ENCODE peak calls at places on chromosomes 2 and 18, in five cellular contexts. F is osteoblast, S is neural progenitor cell, A is ascending aorta, R is IMR-90. J is an unnamed sample.

GRCh38 chr2:33273479-33273878 is 203.0 kb upstream of the RASGRP3 start:
- DNase-seq in F (no peak), A (no peak), S (no peak), R (no peak), J (no peak)

GRCh38 chr2:11388262-11389047 is 44.0 kb upstream of the ROCK2 start:
- DNase-seq in R (no peak), A (no peak), F (no peak), S (no peak), J (no peak)

GRCh38 chr18:11040823-11041712 is 108.3 kb downstream of the PIEZO2 start:
- DNase-seq in R (peak), A (no peak), S (peak), F (no peak), J (no peak)

GRCh38 chr2:19868705-19869550 is 32.9 kb downstream of the TTC32 start:
- DNase-seq in R (no peak), A (peak), S (peak), F (no peak), J (no peak)

GRCh38 chr2:10487144-10488104 is 39.3 kb upstream of the ODC1 start:
- DNase-seq in A (peak), F (no peak), S (no peak), R (no peak), J (no peak)

GRCh38 chr2:197210450-197210849 is 100.1 kb downstream of the ANKRD44 start:
- DNase-seq in R (no peak), F (no peak), S (no peak), A (no peak), J (no peak)

GRCh38 chr18:57891707-57892391 is 88.7 kb upstream of the ATP8B1 start:
- DNase-seq in R (no peak), F (no peak), A (no peak), S (no peak), J (no peak)

GRCh38 chr2:36356990-36357505 is 1.5 kb downstream of the CRIM1 start:
- DNase-seq in F (no peak), S (peak), A (peak), R (peak), J (no peak)

GRCh38 chr18:5967666-5968065 is 72.3 kb upstream of the TMEM200C start:
- DNase-seq in A (no peak), F (no peak), S (no peak), R (no peak), J (no peak)

GRCh38 chr2:233692648-233693047 is at the start of gene UGT1A6:
- DNase-seq in F (no peak), S (no peak), A (no peak), R (no peak), J (no peak)

GRCh38 chr2:71926860-71927756 is 220.6 kb downstream of the CYP26B1 start:
- DNase-seq in S (no peak), A (peak), R (no peak), F (peak), J (no peak)

GRCh38 chr2:162123806-162124758 is 28.0 kb downstream of the GCG start:
- DNase-seq in S (peak), R (peak), F (no peak), A (no peak), J (no peak)

GRCh38 chr2:46922049-46922448 is 6.4 kb upstream of the MCFD2 start:
- DNase-seq in A (no peak), S (no peak), R (peak), F (peak), J (no peak)

GRCh38 chr2:178304262-178304661 is 110.0 kb downstream of the OSBPL6 start:
- DNase-seq in R (no peak), F (no peak), A (no peak), S (no peak), J (no peak)

DNA sequence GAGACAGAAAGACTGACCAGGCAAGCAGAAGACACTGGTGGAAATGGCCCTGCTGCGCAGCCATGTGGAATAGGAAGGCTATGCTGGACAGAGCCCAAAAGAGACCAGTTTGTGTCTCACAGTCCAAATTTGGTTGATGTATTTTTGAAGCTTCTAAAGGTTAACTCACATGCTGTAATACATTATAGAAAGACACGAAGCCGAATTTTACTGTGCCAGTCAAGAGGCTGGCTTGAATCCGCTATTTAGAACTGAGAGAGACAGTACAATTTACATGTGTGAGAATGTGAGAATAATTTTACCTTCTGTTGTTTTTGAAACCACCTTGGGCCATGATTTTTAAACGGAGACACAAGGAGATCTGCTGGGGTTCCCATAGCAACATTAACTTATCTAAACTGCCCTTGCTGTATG is 113.6 kb downstream of the METTL8 start:
- DNase-seq in R (no peak), F (no peak), S (no peak), A (no peak), J (no peak)
- H3K27ac ChIP-seq in R (no peak), F (no peak), S (no peak), A (no peak), J (peak)

GRCh38 chr2:240586198-240586918 is at the start of gene CAPN10:
- DNase-seq in F (peak), A (peak), R (peak), S (peak), J (peak)
- H3K27ac ChIP-seq in F (peak), A (peak), R (peak), S (no peak), J (peak)

DNA sequence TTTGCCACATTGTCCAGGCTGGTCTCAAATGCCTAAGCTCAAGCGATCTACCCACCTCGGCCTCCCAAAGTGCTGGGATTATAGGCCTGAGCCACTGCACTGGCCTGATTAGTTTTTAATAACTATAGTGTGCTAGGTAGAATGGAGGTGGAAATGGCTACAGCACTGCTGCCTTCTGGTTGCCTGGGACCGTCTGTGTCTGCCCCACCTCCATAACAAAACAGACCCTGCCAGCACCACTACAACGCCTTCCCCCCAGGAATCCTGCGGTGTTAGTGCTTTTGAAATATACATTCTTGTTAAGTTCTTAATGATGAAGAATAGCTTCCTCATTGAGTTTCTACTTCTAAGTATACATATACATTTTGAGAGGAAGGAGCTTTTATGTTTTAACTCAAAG is 148.2 kb upstream of the ITGA6 start:
- DNase-seq in A (no peak), R (no peak), F (no peak), S (no peak), J (no peak)
- H3K27ac ChIP-seq in A (no peak), R (no peak), F (no peak), S (no peak), J (no peak)

GRCh38 chr2:208015475-208015874 is 9.9 kb downstream of the PLEKHM3 start:
- DNase-seq in S (no peak), A (no peak), F (no peak), R (no peak), J (no peak)
- H3K27ac ChIP-seq in S (no peak), A (no peak), F (no peak), R (no peak), J (no peak)

GRCh38 chr2:37575780-37576179 is 95.7 kb downstream of the CDC42EP3 start:
- DNase-seq in S (no peak), F (no peak), A (no peak), R (no peak), J (no peak)

GRCh38 chr2:37573406-37573805 is 98.0 kb downstream of the CDC42EP3 start:
- DNase-seq in R (peak), S (no peak), A (no peak), F (peak), J (no peak)

GRCh38 chr2:37571571-37572136 is 99.8 kb downstream of the CDC42EP3 start:
- DNase-seq in S (no peak), F (no peak), A (no peak), R (no peak), J (no peak)

GRCh38 chr2:37576831-37577230 is 94.6 kb downstream of the CDC42EP3 start:
- DNase-seq in F (no peak), S (no peak), A (no peak), R (peak), J (no peak)

GRCh38 chr2:37573818-37574388 is 97.5 kb downstream of the CDC42EP3 start:
- DNase-seq in S (no peak), A (no peak), F (no peak), R (peak), J (no peak)
- H3K27ac ChIP-seq in S (no peak), A (no peak), F (peak), R (peak), J (no peak)

GRCh38 chr2:217832115-217832514 is 170.7 kb downstream of the TNS1 start:
- DNase-seq in S (no peak), R (no peak), A (no peak), F (peak), J (no peak)

GRCh38 chr2:217830061-217830460 is 172.7 kb downstream of the TNS1 start:
- DNase-seq in F (peak), A (no peak), S (no peak), R (no peak), J (no peak)

GRCh38 chr2:217831306-217831705 is 171.5 kb downstream of the TNS1 start:
- DNase-seq in A (no peak), S (no peak), F (no peak), R (no peak), J (no peak)

GRCh38 chr2:217829420-217829819 is 173.4 kb downstream of the TNS1 start:
- DNase-seq in F (peak), R (no peak), A (no peak), S (no peak), J (no peak)

GRCh38 chr2:217830807-217831206 is 172.0 kb downstream of the TNS1 start:
- DNase-seq in A (no peak), F (no peak), R (no peak), S (no peak), J (no peak)
- H3K27ac ChIP-seq in A (peak), F (no peak), R (no peak), S (no peak), J (no peak)

GRCh38 chr2:54568876-54569298 is 112.8 kb downstream of the SPTBN1 start:
- DNase-seq in F (no peak), S (peak), A (no peak), R (no peak), J (no peak)
- H3K27ac ChIP-seq in F (peak), S (no peak), A (no peak), R (no peak), J (no peak)

GRCh38 chr2:126663184-126663963 is 7.4 kb downstream of the GYPC start:
- DNase-seq in R (no peak), A (no peak), F (no peak), S (no peak), J (no peak)
- H3K27ac ChIP-seq in R (no peak), A (peak), F (no peak), S (no peak), J (no peak)

DNA sequence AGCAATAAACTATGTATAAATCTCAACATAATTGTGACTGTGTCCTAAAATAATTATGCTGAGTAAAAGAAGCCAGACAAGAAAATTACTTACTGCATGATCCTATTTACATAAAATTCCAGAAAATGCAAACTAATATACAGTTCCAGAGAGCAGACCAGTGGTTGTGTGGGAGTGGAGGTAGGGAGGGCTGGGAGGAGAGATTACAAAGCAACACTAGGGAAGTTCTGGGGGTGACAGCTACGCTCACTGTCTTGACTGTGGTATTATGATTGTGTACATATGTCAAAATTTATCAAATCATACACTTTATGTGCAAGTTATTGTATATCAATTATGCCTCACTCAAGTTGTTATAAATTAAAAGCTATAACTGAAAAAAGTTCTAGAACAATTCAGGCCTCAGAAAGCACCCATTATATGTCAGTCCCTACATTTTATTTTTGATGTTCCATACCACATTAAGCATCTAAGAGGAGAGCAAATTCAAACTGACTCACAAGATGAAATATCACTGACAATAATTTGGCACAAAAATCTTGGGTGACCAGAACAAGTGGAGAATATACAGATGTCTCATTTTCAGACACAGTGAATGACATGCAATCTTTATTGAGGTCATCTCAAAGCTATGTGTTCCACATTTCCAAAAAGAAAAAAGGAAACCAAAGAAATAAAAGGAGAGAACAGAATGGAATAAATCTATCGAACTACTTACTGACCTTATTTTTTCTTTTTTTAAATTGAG is 85.1 kb downstream of the ANTXR1 start:
- DNase-seq in A (no peak), S (no peak), F (no peak), R (peak), J (no peak)
- H3K27ac ChIP-seq in A (no peak), S (no peak), F (peak), R (no peak), J (no peak)